ENCODE peak calls at places on chromosome 11, in six cellular contexts. One of them, this sample, is unnamed.

GRCh38 chr11:587978-588380 is 11.7 kb downstream of the PHRF1 start:
- DNase-seq in GM20000: no peak
- DNase-seq in fibroblast of the aortic adventitia: peak
- DNase-seq in RWPE1: no peak
- DNase-seq in lung: no peak
- DNase-seq in heart right ventricle: no peak
- DNase-seq in this sample: peak

GRCh38 chr11:112886707-112887370 is 74.4 kb upstream of the NCAM1 start:
- DNase-seq in GM20000: no peak
- DNase-seq in fibroblast of the aortic adventitia: peak
- DNase-seq in RWPE1: no peak
- DNase-seq in lung: no peak
- DNase-seq in heart right ventricle: no peak
- DNase-seq in this sample: no peak

GRCh38 chr11:120031612-120032600 is 106.0 kb downstream of the TRIM29 start:
- DNase-seq in GM20000: no peak
- DNase-seq in fibroblast of the aortic adventitia: no peak
- DNase-seq in RWPE1: no peak
- DNase-seq in lung: no peak
- DNase-seq in heart right ventricle: no peak
- DNase-seq in this sample: no peak

GRCh38 chr11:88383446-88383845 is 45.9 kb upstream of the CTSC start:
- DNase-seq in GM20000: no peak
- DNase-seq in fibroblast of the aortic adventitia: no peak
- DNase-seq in RWPE1: no peak
- DNase-seq in lung: no peak
- DNase-seq in heart right ventricle: no peak
- DNase-seq in this sample: no peak

GRCh38 chr11:128406365-128406706 is 181.0 kb downstream of the ETS1 start:
- DNase-seq in GM20000: no peak
- DNase-seq in fibroblast of the aortic adventitia: no peak
- DNase-seq in RWPE1: no peak
- DNase-seq in lung: no peak
- DNase-seq in heart right ventricle: no peak
- DNase-seq in this sample: no peak

GRCh38 chr11:48087974-48088681 is 107.8 kb downstream of the PTPRJ start:
- DNase-seq in GM20000: no peak
- DNase-seq in fibroblast of the aortic adventitia: no peak
- DNase-seq in RWPE1: no peak
- DNase-seq in lung: peak
- DNase-seq in heart right ventricle: peak
- DNase-seq in this sample: no peak

GRCh38 chr11:7657306-7658025 is 15.8 kb downstream of the CYB5R2 start:
- DNase-seq in GM20000: peak
- DNase-seq in fibroblast of the aortic adventitia: peak
- DNase-seq in RWPE1: peak
- DNase-seq in lung: peak
- DNase-seq in heart right ventricle: peak
- DNase-seq in this sample: peak

GRCh38 chr11:34626393-34626792 is 5.5 kb downstream of the EHF start:
- DNase-seq in GM20000: no peak
- DNase-seq in fibroblast of the aortic adventitia: no peak
- DNase-seq in RWPE1: no peak
- DNase-seq in lung: no peak
- DNase-seq in heart right ventricle: no peak
- DNase-seq in this sample: no peak

GRCh38 chr11:132941024-132941646 is 591.2 kb downstream of the OPCML start:
- DNase-seq in GM20000: peak
- DNase-seq in fibroblast of the aortic adventitia: peak
- DNase-seq in RWPE1: peak
- DNase-seq in lung: no peak
- DNase-seq in heart right ventricle: peak
- DNase-seq in this sample: peak

GRCh38 chr11:104654414-104654813 is 243.8 kb downstream of the CASP12 start:
- DNase-seq in GM20000: no peak
- DNase-seq in fibroblast of the aortic adventitia: no peak
- DNase-seq in RWPE1: no peak
- DNase-seq in lung: no peak
- DNase-seq in heart right ventricle: no peak
- DNase-seq in this sample: no peak

GRCh38 chr11:128658499-128658898 is 35.4 kb upstream of the FLI1 start:
- DNase-seq in GM20000: no peak
- DNase-seq in fibroblast of the aortic adventitia: no peak
- DNase-seq in RWPE1: no peak
- DNase-seq in lung: no peak
- DNase-seq in heart right ventricle: no peak
- DNase-seq in this sample: no peak

GRCh38 chr11:113184498-113184897 is 129.9 kb upstream of the TTC12 start:
- DNase-seq in GM20000: no peak
- DNase-seq in fibroblast of the aortic adventitia: peak
- DNase-seq in RWPE1: peak
- DNase-seq in lung: no peak
- DNase-seq in heart right ventricle: no peak
- DNase-seq in this sample: peak

GRCh38 chr11:102306048-102306575 is 11.2 kb upstream of the BIRC3 start:
- DNase-seq in GM20000: no peak
- DNase-seq in fibroblast of the aortic adventitia: no peak
- DNase-seq in RWPE1: peak
- DNase-seq in lung: peak
- DNase-seq in heart right ventricle: no peak
- DNase-seq in this sample: peak

GRCh38 chr11:121344824-121345223 is 52.3 kb downstream of the SC5D start:
- DNase-seq in GM20000: no peak
- DNase-seq in fibroblast of the aortic adventitia: no peak
- DNase-seq in RWPE1: no peak
- DNase-seq in lung: no peak
- DNase-seq in heart right ventricle: no peak
- DNase-seq in this sample: peak

GRCh38 chr11:121340010-121340580 is 47.5 kb downstream of the SC5D start:
- DNase-seq in GM20000: no peak
- DNase-seq in fibroblast of the aortic adventitia: no peak
- DNase-seq in RWPE1: no peak
- DNase-seq in lung: no peak
- DNase-seq in heart right ventricle: no peak
- DNase-seq in this sample: no peak

GRCh38 chr11:121338536-121338935 is 46.0 kb downstream of the SC5D start:
- DNase-seq in GM20000: no peak
- DNase-seq in fibroblast of the aortic adventitia: no peak
- DNase-seq in RWPE1: no peak
- DNase-seq in lung: no peak
- DNase-seq in heart right ventricle: no peak
- DNase-seq in this sample: no peak

GRCh38 chr11:121337740-121338272 is 45.2 kb downstream of the SC5D start:
- DNase-seq in GM20000: no peak
- DNase-seq in fibroblast of the aortic adventitia: no peak
- DNase-seq in RWPE1: no peak
- DNase-seq in lung: no peak
- DNase-seq in heart right ventricle: no peak
- DNase-seq in this sample: no peak

GRCh38 chr11:121341609-121342008 is 49.0 kb downstream of the SC5D start:
- DNase-seq in GM20000: no peak
- DNase-seq in fibroblast of the aortic adventitia: no peak
- DNase-seq in RWPE1: no peak
- DNase-seq in lung: no peak
- DNase-seq in heart right ventricle: no peak
- DNase-seq in this sample: no peak
- TF ChIP-seq CTCF in GM20000: no peak
- TF ChIP-seq CTCF in fibroblast of the aortic adventitia: no peak
- TF ChIP-seq CTCF in RWPE1: no peak
- TF ChIP-seq CTCF in lung: no peak
- TF ChIP-seq CTCF in heart right ventricle: no peak
- TF ChIP-seq CTCF in this sample: no peak

DNA sequence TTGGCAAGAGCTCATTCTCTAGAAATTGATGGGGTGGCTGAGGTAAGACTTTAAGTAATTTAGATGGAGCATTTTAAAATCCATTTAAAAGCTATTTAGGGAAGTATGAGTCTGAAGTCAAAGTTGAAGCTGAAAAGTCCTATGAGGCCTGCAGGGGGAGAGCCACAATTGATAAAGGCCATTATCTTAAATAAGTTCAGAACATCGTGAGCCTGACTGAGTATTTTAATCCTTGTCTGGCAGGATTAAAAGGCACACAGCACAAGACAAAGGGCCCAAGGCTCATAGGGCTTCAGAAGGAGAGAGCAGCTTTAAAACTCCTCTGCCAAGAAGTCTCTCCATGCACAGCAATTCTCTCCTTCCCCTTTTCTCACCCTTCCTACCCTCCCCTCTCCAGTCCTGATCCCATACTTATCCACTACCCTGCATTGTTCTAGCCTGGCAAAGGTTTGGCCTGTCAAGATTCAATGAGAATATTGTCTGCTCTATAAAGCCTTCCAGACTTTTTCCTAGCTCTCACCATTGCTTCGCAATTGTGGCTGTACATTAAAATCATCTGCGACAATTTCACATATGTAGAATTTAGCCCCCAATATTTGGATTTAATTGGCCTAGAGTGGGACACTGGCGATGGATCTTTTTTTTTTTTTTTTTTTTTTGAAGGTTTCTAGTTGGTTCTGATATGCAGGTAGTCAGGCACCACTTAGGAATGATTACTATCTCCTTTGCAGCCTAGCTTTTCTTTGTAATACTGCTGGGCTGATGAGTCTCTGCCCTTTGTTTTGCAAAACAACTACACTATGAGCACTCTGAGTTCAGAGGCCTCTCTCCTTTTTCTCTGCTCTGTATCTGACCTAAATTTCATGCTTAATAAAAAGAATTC is 1312.8 kb downstream of the FAM181B start:
- DNase-seq in GM20000: no peak
- DNase-seq in fibroblast of the aortic adventitia: no peak
- DNase-seq in RWPE1: no peak
- DNase-seq in lung: no peak
- DNase-seq in heart right ventricle: no peak
- DNase-seq in this sample: no peak
- TF ChIP-seq CTCF in GM20000: no peak
- TF ChIP-seq CTCF in fibroblast of the aortic adventitia: no peak
- TF ChIP-seq CTCF in RWPE1: no peak
- TF ChIP-seq CTCF in lung: no peak
- TF ChIP-seq CTCF in heart right ventricle: peak
- TF ChIP-seq CTCF in this sample: no peak

GRCh38 chr11:46892109-46892508 is 26.2 kb downstream of the LRP4 start:
- DNase-seq in GM20000: no peak
- DNase-seq in fibroblast of the aortic adventitia: no peak
- DNase-seq in RWPE1: no peak
- DNase-seq in lung: no peak
- DNase-seq in heart right ventricle: no peak
- DNase-seq in this sample: no peak

GRCh38 chr11:46888636-46889035 is 29.7 kb downstream of the LRP4 start:
- DNase-seq in GM20000: no peak
- DNase-seq in fibroblast of the aortic adventitia: no peak
- DNase-seq in RWPE1: no peak
- DNase-seq in lung: no peak
- DNase-seq in heart right ventricle: no peak
- DNase-seq in this sample: no peak

GRCh38 chr11:46890665-46891064 is 27.7 kb downstream of the LRP4 start:
- DNase-seq in GM20000: no peak
- DNase-seq in fibroblast of the aortic adventitia: peak
- DNase-seq in RWPE1: no peak
- DNase-seq in lung: no peak
- DNase-seq in heart right ventricle: no peak
- DNase-seq in this sample: no peak

GRCh38 chr11:46889251-46889650 is 29.1 kb downstream of the LRP4 start:
- DNase-seq in GM20000: no peak
- DNase-seq in fibroblast of the aortic adventitia: no peak
- DNase-seq in RWPE1: no peak
- DNase-seq in lung: no peak
- DNase-seq in heart right ventricle: no peak
- DNase-seq in this sample: no peak

DNA sequence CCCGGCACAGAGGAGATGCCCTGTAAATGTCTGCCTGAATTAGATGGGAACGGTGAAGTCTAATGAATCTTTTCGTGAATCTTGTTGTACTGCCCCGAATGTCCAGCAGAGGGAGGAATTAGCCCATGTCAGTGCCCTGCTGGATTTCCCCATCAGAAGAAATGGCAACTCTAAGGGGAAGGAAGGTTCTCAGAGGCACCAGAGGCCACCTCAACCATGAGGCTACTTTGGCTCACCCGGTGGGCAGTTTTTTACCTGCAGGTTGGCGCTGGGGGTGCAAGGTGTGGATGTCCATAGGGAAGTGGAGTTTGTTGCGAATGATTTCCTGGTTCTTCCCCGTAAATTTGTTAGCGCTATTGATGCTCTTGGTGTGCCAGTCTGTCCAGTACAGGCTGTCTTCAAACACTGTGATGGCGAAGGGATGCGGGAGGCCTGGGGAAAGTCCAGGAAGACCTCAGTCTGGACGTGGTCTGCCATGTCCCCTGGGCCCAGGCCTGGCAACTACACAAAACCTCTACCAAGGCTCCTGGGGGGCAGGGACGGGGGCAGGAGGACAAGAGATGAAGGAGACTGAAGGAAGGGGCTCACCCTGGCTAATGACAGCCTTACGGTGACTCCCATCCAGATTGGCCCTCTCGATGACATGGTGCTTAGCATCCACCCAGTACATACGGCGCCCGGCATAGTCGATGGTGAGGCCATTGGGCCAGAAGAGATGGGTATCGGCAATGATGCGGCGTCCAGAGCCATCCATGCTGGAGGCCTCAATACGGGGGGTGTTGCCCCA is 28.5 kb downstream of the LRP4 start:
- DNase-seq in GM20000: peak
- DNase-seq in fibroblast of the aortic adventitia: peak
- DNase-seq in RWPE1: peak
- DNase-seq in lung: peak
- DNase-seq in heart right ventricle: peak
- DNase-seq in this sample: peak
- TF ChIP-seq CTCF in GM20000: peak
- TF ChIP-seq CTCF in fibroblast of the aortic adventitia: peak
- TF ChIP-seq CTCF in RWPE1: peak
- TF ChIP-seq CTCF in lung: peak
- TF ChIP-seq CTCF in heart right ventricle: peak
- TF ChIP-seq CTCF in this sample: peak

DNA sequence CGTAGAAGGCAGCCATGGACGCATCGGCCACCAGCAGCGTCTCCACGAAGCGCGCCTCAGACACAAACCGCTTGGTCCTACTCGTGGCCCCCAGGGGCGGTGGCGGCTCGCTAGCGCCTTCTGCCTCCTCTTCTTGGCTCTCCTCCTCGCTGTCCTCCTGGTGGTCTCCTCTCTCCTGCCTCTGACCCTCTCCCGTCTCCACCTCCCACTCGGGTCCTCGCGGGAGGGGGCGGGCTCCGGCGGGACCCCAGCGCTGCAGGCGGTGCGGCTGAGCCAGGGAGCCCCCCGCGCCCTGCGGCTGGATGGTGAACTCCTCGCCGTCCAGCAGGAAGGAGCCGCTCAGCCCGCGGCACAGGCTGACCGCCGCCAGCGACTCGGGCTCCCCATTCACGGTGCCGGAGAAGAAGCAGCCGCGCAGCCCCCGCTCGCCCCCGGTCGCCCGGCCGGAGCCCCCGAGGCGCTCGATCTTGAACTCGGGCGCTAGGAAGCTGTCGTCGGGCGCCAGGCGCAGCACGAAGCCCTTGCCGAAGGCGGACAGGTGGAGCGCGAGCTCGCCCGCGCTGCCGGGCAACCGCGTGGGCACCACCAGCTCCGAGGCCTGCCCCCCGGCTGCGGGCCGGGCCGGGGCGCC is 713 bp downstream of the ADAMTS8 start:
- DNase-seq in GM20000: no peak
- DNase-seq in fibroblast of the aortic adventitia: no peak
- DNase-seq in RWPE1: no peak
- DNase-seq in lung: no peak
- DNase-seq in heart right ventricle: no peak
- DNase-seq in this sample: no peak
- TF ChIP-seq CTCF in GM20000: no peak
- TF ChIP-seq CTCF in fibroblast of the aortic adventitia: peak
- TF ChIP-seq CTCF in RWPE1: no peak
- TF ChIP-seq CTCF in lung: no peak
- TF ChIP-seq CTCF in heart right ventricle: no peak
- TF ChIP-seq CTCF in this sample: no peak